ENCODE peak calls at places on chromosomes 12 and 14, in four cellular contexts. K is PC-3, L is AG04450, M is fibroblast of the aortic adventitia. X is an unnamed sample.

GRCh38 chr12:95805864-95806669 is 15.5 kb upstream of the NTN4 start:
- DNase-seq in K (peak), L (peak), M (peak), X (peak)

GRCh38 chr12:69388371-69388770 is 28.8 kb downstream of the YEATS4 start:
- DNase-seq in K (peak), L (peak), M (peak), X (peak)

GRCh38 chr14:53209370-53209769 is 56.2 kb upstream of the DDHD1 start:
- DNase-seq in K (no peak), L (no peak), M (peak), X (peak)

GRCh38 chr12:132078190-132078589 is 65.9 kb downstream of the DDX51 start:
- DNase-seq in K (peak), L (peak), M (peak), X (peak)

GRCh38 chr12:25152055-25152454 is 42.9 kb downstream of the DNAI7 start:
- DNase-seq in K (no peak), L (no peak), M (no peak), X (no peak)

GRCh38 chr12:120801146-120801545 is 75.5 kb downstream of the ACADS start:
- DNase-seq in K (peak), L (no peak), M (no peak), X (no peak)

GRCh38 chr12:11553871-11554533 is 95.5 kb upstream of the ETV6 start:
- DNase-seq in K (peak), L (peak), M (peak), X (peak)

GRCh38 chr14:102539544-102540309 is 30.2 kb upstream of the ANKRD9 start:
- DNase-seq in K (no peak), L (peak), M (peak), X (no peak)

GRCh38 chr14:65192686-65193085 is 90.4 kb upstream of the MAX start:
- DNase-seq in K (no peak), L (no peak), M (no peak), X (no peak)

GRCh38 chr12:51730745-51731144 is 117.8 kb downstream of the FIGNL2 start:
- DNase-seq in K (no peak), L (no peak), M (no peak), X (no peak)

GRCh38 chr12:122726056-122726558 is 4.5 kb downstream of the HCAR1 start:
- DNase-seq in K (peak), L (no peak), M (no peak), X (no peak)

GRCh38 chr12:95763809-95764253 is 26.7 kb downstream of the NTN4 start:
- DNase-seq in K (peak), L (no peak), M (peak), X (peak)

GRCh38 chr12:56358836-56359532 is 923 bp downstream of the STAT2 start:
- DNase-seq in K (peak), L (peak), M (peak), X (peak)

GRCh38 chr12:1799068-1799881 is 21.1 kb upstream of the LRTM2 start:
- DNase-seq in K (no peak), L (no peak), M (no peak), X (no peak)

GRCh38 chr12:81797100-81797499 is 38.0 kb upstream of the PPFIA2 start:
- DNase-seq in K (peak), L (no peak), M (peak), X (peak)

GRCh38 chr14:80468331-80469122 is 257.2 kb upstream of the DIO2 start:
- DNase-seq in K (no peak), L (no peak), M (no peak), X (no peak)

GRCh38 chr14:106380740-106381139 is 854.4 kb downstream of the TMEM121 start:
- DNase-seq in K (no peak), L (no peak), M (no peak), X (no peak)
- H3K4me3 ChIP-seq in K (no peak), L (no peak), M (no peak), X (no peak)

GRCh38 chr14:22978873-22979671 is 3.3 kb downstream of the AJUBA start:
- DNase-seq in K (peak), L (no peak), M (no peak), X (no peak)
- H3K4me3 ChIP-seq in K (peak), L (peak), M (peak), X (peak)

GRCh38 chr12:116135209-116135930 is 142.1 kb downstream of the MED13L start:
- DNase-seq in K (peak), L (no peak), M (peak), X (peak)

GRCh38 chr12:116136340-116136739 is 141.2 kb downstream of the MED13L start:
- DNase-seq in K (peak), L (no peak), M (peak), X (peak)

GRCh38 chr12:116138781-116139180 is 138.7 kb downstream of the MED13L start:
- DNase-seq in K (no peak), L (no peak), M (no peak), X (peak)

GRCh38 chr12:116138380-116138779 is 139.1 kb downstream of the MED13L start:
- DNase-seq in K (no peak), L (no peak), M (no peak), X (peak)

GRCh38 chr12:116137318-116137717 is 140.2 kb downstream of the MED13L start:
- DNase-seq in K (no peak), L (no peak), M (no peak), X (no peak)
- H3K4me3 ChIP-seq in K (no peak), L (no peak), M (no peak), X (no peak)

DNA sequence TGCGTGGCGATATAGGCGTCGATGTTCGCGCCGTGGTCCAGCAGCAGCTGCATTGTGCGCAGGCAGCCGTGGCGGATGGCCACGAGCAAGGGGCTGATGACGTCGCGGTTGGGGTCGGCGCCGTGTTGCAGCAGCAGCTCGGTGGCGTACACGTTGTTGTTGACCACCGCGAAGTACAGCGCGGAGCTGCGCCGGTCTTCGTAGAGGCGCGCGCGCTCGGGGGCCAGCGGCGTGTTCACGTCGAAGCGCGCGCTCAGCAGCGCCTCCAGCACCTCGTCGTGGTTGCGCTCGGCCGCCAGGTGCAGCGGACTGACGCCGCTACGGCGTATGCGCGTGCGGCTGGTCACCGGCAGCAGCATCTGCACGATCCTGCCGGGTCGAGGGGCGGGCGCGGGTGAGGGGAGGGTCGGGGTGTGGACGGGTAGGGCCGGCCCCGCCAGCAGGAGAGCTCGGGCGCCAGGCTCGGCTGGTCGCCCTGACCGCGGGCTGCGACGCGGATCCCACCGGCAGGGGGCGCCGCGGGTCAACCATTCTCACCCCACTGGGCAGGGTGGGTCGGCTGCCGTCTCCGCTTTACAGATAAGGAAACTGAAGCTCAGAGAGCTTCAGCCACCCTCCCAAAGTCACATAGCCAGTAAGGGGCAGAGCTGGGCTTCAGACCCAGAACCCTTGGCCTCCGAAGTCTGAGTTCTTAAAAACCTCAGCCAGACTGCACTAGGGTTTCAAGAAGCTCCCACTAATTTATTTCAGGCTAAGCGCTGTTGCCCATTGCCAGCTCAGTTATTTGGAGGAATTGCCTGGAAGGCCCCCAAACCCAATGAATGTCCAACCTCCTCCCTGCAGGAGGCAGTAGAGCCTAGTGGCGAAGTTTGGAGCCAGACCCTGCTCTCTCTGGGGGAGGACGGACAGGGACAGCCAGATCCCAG is 12.4 kb downstream of the FAM181A start:
- DNase-seq in K (peak), L (peak), M (peak), X (peak)
- H3K4me3 ChIP-seq in K (peak), L (peak), M (peak), X (peak)

GRCh38 chr14:23692416-23692815 is 56.3 kb downstream of the DHRS2 start:
- DNase-seq in K (no peak), L (no peak), M (no peak), X (no peak)
- H3K4me3 ChIP-seq in K (no peak), L (no peak), M (no peak), X (no peak)

X was measured in GM23248.